ENCODE peak calls at places on chromosomes 5 and 9, in four cellular contexts. V is CD4-positive, CD25-positive, alpha-beta regulatory T cell; C is uterus; F is mesendoderm. A is an unnamed sample.

GRCh38 chr5:73617510-73618279 is 8.3 kb upstream of the ARHGEF28 start:
- DNase-seq in V (no peak), F (no peak), C (no peak), A (no peak)

GRCh38 chr5:125696762-125697161 is 726.4 kb upstream of the GRAMD2B start:
- DNase-seq in F (no peak), V (no peak), C (no peak), A (no peak)

GRCh38 chr9:95268681-95269080 is 48.8 kb downstream of the FANCC start:
- DNase-seq in V (no peak), F (peak; percentile 57), C (no peak), A (peak; percentile 51)

GRCh38 chr5:20476016-20476415 is 488.0 kb upstream of the CDH18 start:
- DNase-seq in C (no peak), F (no peak), V (no peak), A (no peak)

GRCh38 chr9:71990466-71990865 is 69.9 kb downstream of the C9orf57 start:
- DNase-seq in V (no peak), C (no peak), F (peak; percentile 61), A (no peak)

GRCh38 chr5:132821791-132822190 is 8.7 kb downstream of the SHROOM1 start:
- DNase-seq in F (no peak), V (no peak), C (no peak), A (no peak)

GRCh38 chr5:33291216-33292000 is 149.4 kb upstream of the TARS1 start:
- DNase-seq in V (no peak), F (no peak), C (no peak), A (no peak)

GRCh38 chr5:159209438-159210305 is at the start of gene RNF145:
- DNase-seq in C (peak; percentile 86), V (peak; percentile 90), F (peak; percentile 81), A (peak; percentile 90)

GRCh38 chr9:97307091-97307490 is 368 bp upstream of the CCDC180 start:
- DNase-seq in F (peak; percentile 96), C (peak; percentile 56), V (no peak), A (peak; percentile 95)

GRCh38 chr9:130541533-130541932 is 37.8 kb upstream of the FUBP3 start:
- DNase-seq in F (no peak), C (no peak), V (no peak), A (no peak)

GRCh38 chr9:116843863-116844620 is 156.9 kb downstream of the TRIM32 start:
- DNase-seq in C (no peak), F (no peak), V (no peak), A (no peak)

GRCh38 chr5:31347558-31347905 is 154.0 kb downstream of the CDH6 start:
- DNase-seq in V (no peak), F (no peak), C (no peak), A (no peak)

GRCh38 chr5:132655821-132656773 is 1.9 kb upstream of the IL13 start:
- DNase-seq in V (no peak), C (no peak), F (no peak), A (peak; percentile 86)

GRCh38 chr5:124741711-124742496 is 4.5 kb downstream of the ZNF608 start:
- DNase-seq in C (no peak), F (peak; percentile 92), V (no peak), A (peak; percentile 37)

GRCh38 chr9:121168052-121168451 is 33.6 kb downstream of the RAB14 start:
- DNase-seq in C (no peak), V (no peak), F (no peak), A (no peak)

GRCh38 chr5:90438100-90438499 is 28.5 kb upstream of the CETN3 start:
- DNase-seq in V (no peak), F (no peak), C (no peak), A (no peak)

GRCh38 chr5:125235995-125236394 is 489.6 kb upstream of the ZNF608 start:
- DNase-seq in C (no peak), V (no peak), F (peak; percentile 23), A (no peak)

GRCh38 chr9:77881111-77881510 is 150.5 kb downstream of the GNAQ start:
- DNase-seq in C (no peak), V (no peak), F (no peak), A (no peak)

GRCh38 chr5:72468606-72469005 is 38.6 kb downstream of the ZNF366 start:
- DNase-seq in F (no peak), C (no peak), V (no peak), A (no peak)

GRCh38 chr9:134420281-134420835 is 94.1 kb downstream of the RXRA start:
- DNase-seq in V (no peak), F (no peak), C (no peak), A (no peak)
- H3K4me3 ChIP-seq in V (no peak overlapping the region), F (no peak overlapping the region), C (no peak overlapping the region), A (no peak overlapping the region)

DNA sequence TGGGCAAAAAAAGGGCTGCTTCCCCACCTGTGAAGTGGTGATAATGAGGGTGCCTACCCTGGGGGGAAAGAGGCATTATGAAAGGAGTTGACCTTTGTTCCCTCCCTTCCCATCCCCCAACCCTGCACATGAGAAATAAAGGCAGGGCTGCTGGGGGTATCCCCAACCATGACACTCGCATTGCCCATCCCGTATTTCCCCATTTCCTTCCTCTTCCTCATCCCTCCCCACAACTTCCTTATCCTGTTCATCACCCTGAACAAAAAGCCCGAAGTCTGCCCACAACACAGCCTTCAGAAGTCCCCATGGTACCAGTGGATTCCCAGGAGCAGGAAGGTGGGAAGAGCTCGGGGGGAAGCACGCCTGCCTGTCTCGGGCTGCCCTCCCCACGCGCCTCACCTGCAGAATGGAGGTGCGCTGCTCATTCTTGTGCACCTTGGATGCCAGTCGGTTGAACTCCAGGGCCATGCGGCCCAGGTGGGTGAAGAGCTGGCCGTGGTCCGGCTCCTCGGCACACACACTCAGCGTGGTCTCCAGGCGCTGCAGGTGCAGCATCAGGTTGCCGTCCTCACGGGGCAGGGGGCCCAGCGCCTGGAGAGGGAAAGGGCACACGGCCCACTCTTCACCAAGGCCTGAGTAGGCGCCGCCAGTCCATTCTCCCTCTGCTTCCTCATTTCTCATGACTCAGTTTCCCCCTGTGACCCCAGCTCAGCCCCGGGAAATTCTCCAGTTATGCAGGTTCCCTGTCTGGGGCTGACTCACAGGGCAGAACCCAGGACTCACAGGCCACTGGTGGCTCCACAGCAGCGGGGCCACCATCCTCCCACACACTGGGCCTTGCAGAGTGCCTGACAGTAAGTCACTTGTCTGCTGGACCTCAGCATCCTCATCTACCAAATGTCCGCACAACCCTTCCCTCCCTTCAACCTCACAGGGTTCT is 24.2 kb downstream of the TNIP1 start:
- DNase-seq in C (no peak), F (no peak), V (no peak), A (peak; percentile 27)
- H3K36me3 ChIP-seq in C (no peaks in the 10 kb centered on the region), F (peaks cover 3% of the 10 kb centered on the region), V (peaks cover 91% of the 10 kb centered on the region), A (peaks cover 1% of the 10 kb centered on the region)

GRCh38 chr5:176880393-176881020 is 18.6 kb downstream of the HK3 start:
- DNase-seq in F (no peak), V (no peak), C (no peak), A (no peak)

GRCh38 chr5:176881021-176881749 is 18.0 kb downstream of the HK3 start:
- DNase-seq in F (no peak), C (no peak), V (no peak), A (no peak)

GRCh38 chr5:176878463-176878862 is 20.7 kb downstream of the HK3 start:
- DNase-seq in C (no peak), F (no peak), V (no peak), A (peak; percentile 56)

GRCh38 chr5:176878906-176879662 is 20.1 kb downstream of the HK3 start:
- DNase-seq in C (no peak), F (no peak), V (no peak), A (peak; percentile 62)

GRCh38 chr5:176879663-176880392 is 19.3 kb downstream of the HK3 start:
- DNase-seq in F (no peak), V (no peak), C (no peak), A (peak; percentile 63)
- H3K27me3 ChIP-seq in F (no peaks in the 10 kb centered on the region), V (no peaks in the 10 kb centered on the region), C (no peaks in the 10 kb centered on the region), A (no peaks in the 10 kb centered on the region)

DNA sequence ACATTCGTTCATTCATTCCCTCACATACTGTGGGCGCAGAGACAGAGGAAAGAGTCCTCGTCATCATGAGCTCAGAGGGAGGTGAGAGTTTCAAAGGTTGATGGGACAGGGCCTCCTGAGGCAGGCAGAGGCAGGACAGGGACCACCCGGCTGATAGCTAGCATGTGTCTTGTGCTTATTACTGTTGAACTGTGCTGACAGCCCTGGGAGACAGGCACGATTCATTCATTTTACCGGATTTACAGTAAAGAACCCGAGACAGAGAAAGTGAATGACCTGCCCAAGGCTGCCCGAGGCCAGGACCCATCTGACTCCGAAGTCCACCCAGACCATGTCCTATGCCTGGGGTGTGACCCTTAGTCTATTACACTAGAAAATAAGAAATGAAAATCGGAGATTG is 4.9 kb upstream of the FAM163B start:
- DNase-seq in C (no peak), F (no peak), V (no peak), A (no peak)
- H3K4me3 ChIP-seq in C (no peak overlapping the region), F (no peak overlapping the region), V (no peak overlapping the region), A (no peak overlapping the region)

GRCh38 chr9:133046196-133046899 is 15.4 kb upstream of the CEL start:
- DNase-seq in C (no peak), F (no peak), V (no peak), A (no peak)

GRCh38 chr9:133044125-133044524 is 13.3 kb downstream of the GTF3C5 start:
- DNase-seq in C (no peak), V (no peak), F (no peak), A (no peak)

GRCh38 chr9:133043449-133044035 is 12.7 kb downstream of the GTF3C5 start:
- DNase-seq in V (no peak), C (no peak), F (no peak), A (no peak)

GRCh38 chr9:133045132-133045531 is 14.3 kb downstream of the GTF3C5 start:
- DNase-seq in F (no peak), V (no peak), C (no peak), A (no peak)

DNA sequence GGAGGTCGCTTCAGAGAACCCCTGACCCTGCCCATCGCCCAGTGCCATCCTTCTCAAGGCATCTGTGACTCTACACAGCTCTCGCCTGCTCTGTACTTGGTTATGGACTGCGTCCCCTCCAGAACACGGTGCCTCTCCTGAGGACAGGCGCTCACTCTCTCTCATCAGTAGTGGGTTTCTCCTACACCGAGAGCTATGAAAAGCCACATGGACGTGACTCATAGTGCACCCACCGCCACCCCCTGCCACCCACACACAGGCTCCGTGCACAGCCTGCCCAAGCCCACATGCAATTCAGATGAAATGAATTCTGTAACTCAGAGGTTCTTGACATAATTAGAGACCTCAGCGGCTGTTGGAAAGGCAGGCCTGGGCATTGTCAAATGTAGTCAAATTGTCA is 13.9 kb downstream of the GTF3C5 start:
- DNase-seq in V (no peak), C (no peak), F (no peak), A (no peak)
- H3K36me3 ChIP-seq in V (peaks cover 63% of the 10 kb centered on the region), C (no peaks in the 10 kb centered on the region), F (peaks cover 20% of the 10 kb centered on the region), A (peaks cover 35% of the 10 kb centered on the region)

GRCh38 chr9:136658849-136659535 is 3.7 kb upstream of the EGFL7 start:
- DNase-seq in V (no peak), F (no peak), C (no peak), A (no peak)
- H3K27me3 ChIP-seq in V (peaks cover 8% of the 10 kb centered on the region), F (no peaks in the 10 kb centered on the region), C (no peaks in the 10 kb centered on the region), A (no peaks in the 10 kb centered on the region)

GRCh38 chr9:17578577-17578910 is 322 bp upstream of the SH3GL2 start:
- DNase-seq in C (no peak), V (no peak), F (no peak), A (no peak)
- H3K4me3 ChIP-seq in C (peak overlapping the region; percentile 8), V (no peak overlapping the region), F (no peak overlapping the region), A (peak overlapping the region; percentile 55)

A was measured in H7.